ENCODE peak calls at places on chromosomes 16 and 17, in four cellular contexts. R, L, W and C are unnamed samples.

GRCh38 chr16:80899804-80900592 is 95.6 kb upstream of the CDYL2 start:
- DNase-seq in R (peak; percentile 52), L (no peak), W (peak; percentile 41), C (no peak)

GRCh38 chr16:12757546-12757945 is 46.1 kb downstream of the CPPED1 start:
- DNase-seq in R (no peak), W (no peak), L (no peak), C (no peak)

GRCh38 chr16:10523025-10523424 is 57.4 kb downstream of the EMP2 start:
- DNase-seq in W (no peak), L (no peak), R (no peak), C (no peak)

GRCh38 chr17:64975318-64976087 is 56.2 kb upstream of the LRRC37A3 start:
- DNase-seq in W (peak; percentile 95), R (peak; percentile 87), L (peak; percentile 75), C (peak; percentile 95)

GRCh38 chr17:61456688-61457225 is 4.5 kb downstream of the TBX4 start:
- DNase-seq in L (no peak), W (no peak), R (no peak), C (no peak)

GRCh38 chr17:13594310-13594709 is 7.4 kb downstream of the HS3ST3A1 start:
- DNase-seq in R (no peak), W (no peak), L (no peak), C (no peak)

GRCh38 chr17:980406-981291 is 1.1 kb upstream of the NXN start:
- DNase-seq in W (peak; percentile 63), R (peak; percentile 84), L (peak; percentile 54), C (peak; percentile 76)

GRCh38 chr16:3503513-3503912 is 2.7 kb downstream of the CLUAP1 start:
- DNase-seq in L (no peak), R (no peak), W (no peak), C (no peak)

GRCh38 chr17:78132086-78132676 is 1.6 kb downstream of the TMC8 start:
- DNase-seq in L (no peak), W (no peak), R (no peak), C (no peak)

GRCh38 chr16:252366-253337 is 18.0 kb downstream of the FAM234A start:
- DNase-seq in R (no peak), W (peak; percentile 79), L (no peak), C (no peak)

GRCh38 chr17:7716299-7716886 is 1.2 kb upstream of the DNAH2 start:
- DNase-seq in L (no peak), W (no peak), R (no peak), C (no peak)
- H3K4me3 ChIP-seq in L (peak overlapping the region; percentile 55), W (peak overlapping the region; percentile 45), R (peak overlapping the region; percentile 72), C (peak overlapping the region; percentile 64)

DNA sequence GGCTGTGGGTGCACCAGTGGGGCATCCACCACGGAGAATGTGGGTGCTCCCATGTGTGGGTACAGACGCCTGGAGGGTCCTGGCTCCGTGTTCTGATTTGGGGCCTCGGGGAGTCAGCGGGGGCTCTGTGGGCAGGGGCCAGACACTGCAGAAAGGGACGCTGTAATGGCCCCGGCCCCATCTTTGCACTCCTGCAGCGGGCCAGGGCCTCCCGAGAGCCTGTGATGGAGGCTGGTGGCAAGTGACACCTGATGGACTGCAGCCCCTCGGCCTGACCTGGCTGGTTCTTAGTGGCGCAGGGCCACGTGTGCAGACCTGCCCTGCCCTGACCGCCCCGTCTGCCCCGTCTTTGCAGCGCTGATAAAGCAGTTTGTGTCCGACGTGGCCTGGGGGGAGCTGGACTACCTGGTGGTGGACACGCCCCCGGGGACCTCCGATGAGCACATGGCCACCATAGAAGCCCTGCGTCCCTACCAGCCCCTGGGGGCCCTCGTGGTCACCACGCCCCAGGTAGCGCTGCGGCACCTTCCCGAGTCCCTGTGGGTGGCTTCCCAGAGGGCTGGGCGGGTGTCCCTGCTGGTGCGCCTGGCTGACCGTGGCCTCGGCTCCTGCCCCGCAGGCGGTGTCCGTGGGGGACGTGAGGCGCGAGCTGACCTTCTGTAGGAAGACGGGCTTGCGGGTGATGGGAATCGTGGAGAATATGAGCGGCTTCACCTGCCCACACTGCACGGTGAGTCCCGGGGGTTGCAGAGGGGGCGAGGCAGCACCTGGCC is 4.7 kb downstream of the NUBP2 start:
- DNase-seq in W (no peak), L (no peak), R (no peak), C (no peak)
- TF ChIP-seq TCF7L2 in W (no peak), L (no peak), R (no peak), C (no peak)

GRCh38 chr17:41880130-41880529 is 14.9 kb upstream of the KLHL11 start:
- DNase-seq in R (no peak), L (no peak), W (no peak), C (no peak)
- H3K4me3 ChIP-seq in R (no peak overlapping the region), L (no peak overlapping the region), W (no peak overlapping the region), C (no peak overlapping the region)

GRCh38 chr17:44349553-44350070 is 4.5 kb downstream of the GRN start:
- DNase-seq in W (no peak), L (no peak), R (no peak), C (no peak)

GRCh38 chr17:44351961-44352921 is 7.1 kb downstream of the GRN start:
- DNase-seq in R (no peak), L (no peak), W (no peak), C (no peak)

GRCh38 chr17:44348988-44349364 is 3.9 kb downstream of the GRN start:
- DNase-seq in R (no peak), L (no peak), W (no peak), C (no peak)

GRCh38 chr17:44351464-44351863 is 6.4 kb downstream of the GRN start:
- DNase-seq in W (no peak), R (no peak), L (no peak), C (no peak)

GRCh38 chr17:44350733-44351226 is 5.7 kb downstream of the GRN start:
- DNase-seq in L (no peak), R (peak; percentile 57), W (peak; percentile 85), C (no peak)
- TF ChIP-seq TCF7L2 in L (no peak), R (no peak), W (no peak), C (no peak)

DNA sequence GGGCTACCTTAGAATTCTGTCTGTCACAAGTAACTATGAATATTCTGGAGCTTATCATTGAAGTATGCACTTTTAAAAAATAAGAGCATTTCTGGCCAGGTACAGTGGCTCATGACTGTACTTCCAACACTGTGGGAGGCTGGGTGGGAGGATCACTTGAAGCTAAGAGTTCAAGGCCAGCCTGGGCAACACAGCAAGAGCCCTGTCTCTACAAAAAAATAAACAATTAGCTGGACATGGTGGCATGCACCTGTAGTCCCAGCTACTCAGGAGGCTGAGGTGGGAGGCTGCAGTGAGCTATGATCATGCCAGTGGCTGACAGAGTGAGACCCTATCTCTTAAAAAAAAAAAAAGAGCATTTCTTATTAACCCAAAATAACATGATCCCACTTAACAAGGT is 60.0 kb upstream of the BRD7 start:
- DNase-seq in R (no peak), L (no peak), W (no peak), C (no peak)
- H3K4me3 ChIP-seq in R (no peak overlapping the region), L (no peak overlapping the region), W (no peak overlapping the region), C (no peak overlapping the region)

GRCh38 chr16:49464093-49464492 is 90.5 kb downstream of the C16orf78 start:
- DNase-seq in R (no peak), L (no peak), W (no peak), C (no peak)
- TF ChIP-seq TCF7L2 in R (no peak), L (no peak), W (no peak), C (no peak)

DNA sequence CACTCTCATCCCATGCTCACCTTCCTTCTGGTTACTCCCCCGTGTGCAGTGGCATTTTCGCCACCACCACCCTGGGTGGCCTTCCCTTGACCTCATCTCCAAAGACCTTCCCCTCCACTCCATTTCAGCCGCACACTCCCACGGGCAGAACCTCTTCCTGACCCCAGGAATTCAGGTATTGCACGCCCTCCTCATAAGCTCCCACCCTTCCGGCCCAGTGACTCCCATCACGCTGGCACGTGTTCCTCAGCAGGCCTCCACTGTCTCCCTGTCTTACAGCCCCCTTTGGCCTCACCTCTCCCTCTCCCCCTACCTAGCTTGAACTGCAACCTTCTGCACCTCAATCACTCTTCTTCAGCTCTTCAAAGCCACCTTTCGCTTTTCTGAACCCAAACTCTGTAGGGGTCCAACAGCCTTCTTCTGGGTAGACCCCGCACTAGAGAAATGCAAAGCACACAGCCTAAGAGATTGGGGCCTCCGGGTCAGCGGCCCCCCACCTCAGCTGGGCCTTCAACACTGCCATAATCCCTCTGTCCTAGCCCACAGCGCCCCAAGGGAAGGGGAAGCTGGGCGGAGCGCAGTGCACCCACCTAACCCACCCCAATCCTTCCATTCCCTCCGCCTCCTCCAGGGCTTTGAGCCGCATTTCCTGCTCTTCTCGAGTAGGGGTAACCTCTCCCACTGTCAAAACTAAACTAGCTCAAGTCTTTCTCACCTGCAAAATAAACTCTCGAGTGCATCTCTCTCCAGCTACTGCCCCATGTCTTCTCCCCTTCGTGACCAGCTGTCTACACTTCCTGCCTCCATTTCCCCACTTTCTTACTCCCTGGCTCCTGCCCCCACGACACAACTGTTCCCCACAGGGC is 1.7 kb upstream of the TMEM97 start:
- DNase-seq in L (no peak), R (no peak), W (peak; percentile 30), C (no peak)
- H3K4me3 ChIP-seq in L (no peak overlapping the region), R (peak overlapping the region; percentile 80), W (peak overlapping the region; percentile 56), C (peak overlapping the region; percentile 86)

DNA sequence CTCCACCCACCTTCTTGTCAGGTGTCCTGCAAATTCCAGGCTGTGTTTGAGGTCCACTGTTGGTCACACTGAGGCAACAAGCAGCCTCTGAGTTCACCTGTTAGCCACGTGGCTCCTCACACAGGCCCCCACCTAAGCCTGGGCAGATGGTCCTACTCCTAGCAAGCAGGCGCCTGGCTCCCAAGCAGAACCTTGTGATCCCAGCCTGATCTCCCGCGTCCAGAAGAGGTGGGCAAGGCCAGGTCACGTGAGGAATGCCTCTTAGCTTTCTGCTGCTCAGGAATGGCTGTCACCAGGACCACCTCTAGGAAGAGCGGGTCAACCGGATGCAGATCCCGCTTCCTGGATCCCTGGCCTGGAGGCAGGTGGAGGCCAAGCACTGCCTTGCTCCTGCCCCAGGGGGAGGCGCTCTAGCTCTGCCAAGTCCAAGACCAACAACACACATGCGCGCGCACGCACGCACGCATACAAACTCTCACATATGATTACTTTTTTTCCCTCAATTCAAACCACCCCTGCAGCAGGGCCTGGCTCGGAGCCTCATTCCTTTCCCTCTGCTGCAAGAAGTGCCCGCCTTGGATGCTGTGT is 9.5 kb downstream of the CYB561 start:
- DNase-seq in L (no peak), R (no peak), W (no peak), C (peak; percentile 37)
- TF ChIP-seq TCF7L2 in L (no peak), R (no peak), W (no peak), C (no peak)

GRCh38 chr16:79274197-79274596 is 326.3 kb downstream of the MAF start:
- DNase-seq in R (no peak), L (no peak), W (no peak), C (no peak)

GRCh38 chr16:79271583-79271982 is 329.0 kb downstream of the MAF start:
- DNase-seq in L (no peak), R (no peak), W (no peak), C (no peak)

GRCh38 chr16:79269211-79269863 is 331.2 kb downstream of the MAF start:
- DNase-seq in L (no peak), W (no peak), R (no peak), C (no peak)

GRCh38 chr16:79270011-79270410 is 330.5 kb downstream of the MAF start:
- DNase-seq in R (no peak), W (no peak), L (no peak), C (no peak)

GRCh38 chr16:79272141-79272577 is 328.4 kb downstream of the MAF start:
- DNase-seq in L (no peak), W (no peak), R (no peak), C (no peak)
- H3K4me3 ChIP-seq in L (no peak overlapping the region), W (no peak overlapping the region), R (no peak overlapping the region), C (no peak overlapping the region)